ENCODE peak calls at places on chromosomes 13 and 19, in nine cellular contexts. N is psoas muscle; S is cardiac muscle cell; O is foreskin keratinocyte; G is ascending aorta; R is CD8-positive, alpha-beta T cell; H is IMR-90; M is heart right ventricle; F is thoracic aorta. D is an unnamed sample. For H3K4me1, the result is how much of the 10 kb centered on the place peaks cover.

GRCh38 chr13:77375554-77375953 is 48.7 kb upstream of the MYCBP2 start:
- DNase-seq in N (no peak), S (no peak), O (no peak), G (no peak), R (no peak), H (no peak), M (no peak), F (no peak), D (no peak)

GRCh38 chr13:67230243-67230773 is at the start of gene PCDH9:
- DNase-seq in N (peak), S (peak), O (peak), G (peak), R (peak), H (peak), M (peak), F (peak), D (peak)

GRCh38 chr19:33346665-33347064 is 26.8 kb upstream of the CEBPG start:
- DNase-seq in N (no peak), S (no peak), O (no peak), G (no peak), R (no peak), H (no peak), M (no peak), F (no peak), D (no peak)

GRCh38 chr13:111597041-111598017 is 276.9 kb downstream of the TEX29 start:
- DNase-seq in N (no peak), S (no peak), O (no peak), G (no peak), R (no peak), H (no peak), M (no peak), F (no peak), D (no peak)

GRCh38 chr19:55410168-55410567 is 2.6 kb upstream of the UBE2S start:
- DNase-seq in N (no peak), S (no peak), O (no peak), G (no peak), R (no peak), H (no peak), M (no peak), F (no peak), D (no peak)

GRCh38 chr19:17370026-17370587 is 7.0 kb downstream of the PLVAP start:
- DNase-seq in N (no peak), S (peak), O (no peak), G (no peak), R (no peak), H (peak), M (no peak), F (no peak), D (no peak)

GRCh38 chr13:32427852-32428580 is at the start of gene N4BP2L1:
- DNase-seq in N (peak), S (peak), O (no peak), G (peak), R (peak), H (no peak), M (peak), F (peak), D (peak)

GRCh38 chr19:3821156-3821555 is 35.0 kb upstream of the MATK start:
- DNase-seq in N (no peak), S (no peak), O (no peak), G (no peak), R (no peak), H (no peak), M (no peak), F (no peak), D (no peak)

GRCh38 chr19:4057913-4058695 is 8.6 kb downstream of the ZBTB7A start:
- DNase-seq in N (peak), S (peak), O (peak), G (peak), R (peak), H (peak), M (peak), F (peak), D (peak)

GRCh38 chr19:10921199-10921879 is 7.1 kb downstream of the YIPF2 start:
- DNase-seq in N (no peak), S (no peak), O (no peak), G (no peak), R (no peak), H (no peak), M (no peak), F (no peak), D (no peak)

GRCh38 chr19:24057144-24057543 is 29.8 kb upstream of the ZNF254 start:
- DNase-seq in N (no peak), S (no peak), O (no peak), G (no peak), R (no peak), H (no peak), M (no peak), F (no peak), D (no peak)

GRCh38 chr13:110444226-110444653 is 117.3 kb downstream of the RAB20 start:
- DNase-seq in N (no peak), S (peak), O (no peak), G (no peak), R (no peak), H (peak), M (no peak), F (no peak), D (no peak)

GRCh38 chr13:70520275-70520674 is 412.0 kb upstream of the KLHL1 start:
- DNase-seq in N (no peak), S (no peak), O (no peak), G (no peak), R (no peak), H (no peak), M (no peak), F (no peak), D (no peak)

GRCh38 chr19:14395710-14396338 is 14.6 kb downstream of the ADGRE5 start:
- DNase-seq in N (no peak), S (no peak), O (no peak), G (no peak), R (no peak), H (no peak), M (no peak), F (no peak), D (no peak)

GRCh38 chr19:17720487-17720839 is 1.2 kb downstream of the MAP1S start:
- DNase-seq in N (no peak), S (no peak), O (no peak), G (no peak), R (no peak), H (no peak), M (no peak), F (no peak), D (no peak)

GRCh38 chr13:75458696-75459422 is 23.1 kb downstream of the TBC1D4 start:
- DNase-seq in N (peak), S (no peak), O (peak), G (no peak), R (no peak), H (no peak), M (peak), F (no peak), D (no peak)

GRCh38 chr13:35475960-35476943 is at the start of gene MAB21L1:
- DNase-seq in N (peak), S (peak), O (peak), G (no peak), R (no peak), H (peak), M (no peak), F (no peak), D (no peak)

GRCh38 chr19:5103061-5103701 is 134.3 kb downstream of the KDM4B start:
- DNase-seq in N (peak), S (peak), O (peak), G (no peak), R (no peak), H (peak), M (peak), F (no peak), D (no peak)

GRCh38 chr13:94249512-94249911 is 230.0 kb downstream of the DCT start:
- DNase-seq in N (no peak), S (peak), O (peak), G (no peak), R (no peak), H (peak), M (no peak), F (no peak), D (no peak)

GRCh38 chr13:24261566-24261965 is 47.8 kb upstream of the C1QTNF9 start:
- DNase-seq in N (no peak), S (no peak), O (no peak), G (no peak), R (peak), H (no peak), M (no peak), F (no peak), D (no peak)

GRCh38 chr19:55090564-55090963 is 14.9 kb downstream of the EPS8L1 start:
- DNase-seq in N (peak), S (no peak), O (no peak), G (no peak), R (no peak), H (no peak), M (no peak), F (no peak), D (no peak)

GRCh38 chr13:112249644-112250610 is 126.2 kb upstream of the SPACA7 start:
- DNase-seq in N (no peak), S (no peak), O (no peak), G (no peak), R (no peak), H (no peak), M (no peak), F (no peak), D (no peak)

GRCh38 chr13:101473458-101473857 is 21.0 kb downstream of the ITGBL1 start:
- DNase-seq in N (no peak), S (peak), O (peak), G (no peak), R (no peak), H (peak), M (no peak), F (no peak), D (no peak)

GRCh38 chr19:47411101-47411500 is 8.2 kb downstream of the MEIS3 start:
- DNase-seq in N (no peak), S (no peak), O (no peak), G (no peak), R (no peak), H (peak), M (no peak), F (no peak), D (no peak)

GRCh38 chr13:24683833-24684599 is 3.8 kb downstream of the ATP12A start:
- DNase-seq in N (peak), S (peak), O (no peak), G (no peak), R (peak), H (peak), M (peak), F (no peak), D (peak)

GRCh38 chr19:44308011-44308410 is 3.2 kb upstream of the ZNF235 start:
- DNase-seq in N (no peak), S (peak), O (peak), G (no peak), R (no peak), H (no peak), M (no peak), F (no peak), D (no peak)

GRCh38 chr19:5914946-5915781 is 1.1 kb downstream of the CAPS start:
- DNase-seq in N (no peak), S (no peak), O (no peak), G (no peak), R (no peak), H (no peak), M (no peak), F (no peak), D (peak)

GRCh38 chr13:51865838-51866237 is 4.1 kb downstream of the CCDC70 start:
- DNase-seq in N (no peak), S (no peak), O (no peak), G (no peak), R (no peak), H (no peak), M (no peak), F (no peak), D (no peak)
- TF ChIP-seq CTCF in N (no peak), S (no peak), O (no peak), G (no peak), R (no peak), H (no peak), M (no peak), F (no peak), D (no peak)

DNA sequence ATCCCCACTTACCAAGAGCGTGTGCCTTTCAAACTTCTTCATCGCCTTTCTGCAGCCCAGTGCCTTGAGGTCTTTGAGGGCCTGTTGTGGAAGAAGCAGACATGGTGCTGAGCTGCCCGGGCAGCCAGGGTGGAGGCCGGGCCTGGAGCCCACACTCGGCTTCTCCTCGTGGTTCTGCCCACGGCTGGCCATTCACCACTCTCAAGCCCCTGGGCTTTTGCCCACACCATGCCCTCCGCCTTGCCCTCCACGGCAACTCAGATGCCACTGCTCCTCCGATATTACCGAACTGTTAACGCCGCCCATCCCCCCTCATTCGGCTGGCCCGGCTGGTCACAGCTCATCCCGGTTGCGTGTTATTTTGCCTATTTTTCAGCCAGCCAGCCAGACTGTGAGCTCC is 5.3 kb downstream of the IL4I1 start:
- DNase-seq in N (no peak), S (no peak), O (no peak), G (no peak), R (no peak), H (no peak), M (no peak), F (no peak), D (peak)
- H3K4me1 ChIP-seq in N (under half), S (under half), O (under half), G (under half), R (under half), H (under half), M (under half), F (under half), D (under half)

GRCh38 chr19:19514881-19515763 is at the start of gene TSSK6:
- DNase-seq in N (no peak), S (no peak), O (no peak), G (no peak), R (no peak), H (no peak), M (no peak), F (no peak), D (no peak)
- TF ChIP-seq CTCF in N (no peak), S (no peak), O (no peak), G (no peak), R (no peak), H (peak), M (peak), F (no peak), D (peak)

DNA sequence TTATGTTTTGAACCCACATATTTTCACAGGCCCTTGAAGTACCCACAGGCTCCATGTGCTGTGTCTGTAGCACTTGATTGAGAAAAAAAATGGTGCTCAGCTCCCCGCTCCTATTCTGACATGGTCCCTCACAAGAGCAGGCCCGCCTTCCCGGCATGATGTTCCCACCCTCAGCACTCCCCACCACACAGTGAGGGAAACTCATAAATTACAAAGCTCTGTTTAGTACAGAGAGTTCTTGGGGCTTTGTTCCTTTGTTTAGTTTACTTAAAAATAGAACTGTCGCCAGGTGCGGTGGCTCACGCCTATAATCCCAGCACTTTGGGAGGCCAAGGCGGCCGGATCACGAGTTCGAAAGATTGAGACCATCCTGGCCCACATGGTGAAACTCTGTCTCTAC is 25.9 kb upstream of the ABCC4 start:
- DNase-seq in N (no peak), S (no peak), O (no peak), G (no peak), R (no peak), H (no peak), M (no peak), F (no peak), D (no peak)
- H3K4me1 ChIP-seq in N (under half), S (under half), O (under half), G (under half), R (under half), H (under half), M (under half), F (under half), D (under half)

DNA sequence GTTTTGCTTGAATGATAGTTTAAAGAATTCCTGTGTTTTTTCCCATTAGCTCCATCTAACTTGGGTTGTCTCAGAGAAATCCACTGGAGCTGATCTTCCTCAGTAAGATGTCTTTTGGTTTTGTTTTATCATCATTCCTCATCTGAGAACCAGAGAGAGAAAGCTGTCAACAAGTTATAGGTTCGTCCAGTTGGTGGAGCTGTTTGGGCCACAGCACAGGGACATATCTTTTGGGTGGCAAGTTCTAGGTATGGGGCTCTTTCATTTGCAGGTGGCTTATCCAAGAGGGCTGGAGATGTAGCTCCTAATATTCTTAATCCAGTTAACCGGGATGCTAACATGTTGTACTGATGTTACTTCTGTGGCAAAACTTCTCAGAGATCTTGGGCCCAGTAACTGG is 174.2 kb downstream of the KCNRG start:
- DNase-seq in N (no peak), S (no peak), O (no peak), G (no peak), R (no peak), H (no peak), M (no peak), F (no peak), D (no peak)
- TF ChIP-seq CTCF in N (no peak), S (no peak), O (no peak), G (no peak), R (no peak), H (no peak), M (peak), F (no peak), D (no peak)

GRCh38 chr19:912181-913079 is 589 bp downstream of the R3HDM4 start:
- DNase-seq in N (no peak), S (peak), O (no peak), G (no peak), R (peak), H (no peak), M (no peak), F (no peak), D (no peak)

GRCh38 chr19:916645-917322 is 349 bp upstream of the KISS1R start:
- DNase-seq in N (no peak), S (no peak), O (no peak), G (no peak), R (no peak), H (no peak), M (no peak), F (no peak), D (peak)

GRCh38 chr19:911197-912033 is 1.6 kb downstream of the R3HDM4 start:
- DNase-seq in N (no peak), S (no peak), O (no peak), G (no peak), R (no peak), H (no peak), M (no peak), F (no peak), D (no peak)

GRCh38 chr19:917323-918151 is at the start of gene KISS1R:
- DNase-seq in N (no peak), S (no peak), O (no peak), G (no peak), R (peak), H (peak), M (no peak), F (no peak), D (peak)

DNA sequence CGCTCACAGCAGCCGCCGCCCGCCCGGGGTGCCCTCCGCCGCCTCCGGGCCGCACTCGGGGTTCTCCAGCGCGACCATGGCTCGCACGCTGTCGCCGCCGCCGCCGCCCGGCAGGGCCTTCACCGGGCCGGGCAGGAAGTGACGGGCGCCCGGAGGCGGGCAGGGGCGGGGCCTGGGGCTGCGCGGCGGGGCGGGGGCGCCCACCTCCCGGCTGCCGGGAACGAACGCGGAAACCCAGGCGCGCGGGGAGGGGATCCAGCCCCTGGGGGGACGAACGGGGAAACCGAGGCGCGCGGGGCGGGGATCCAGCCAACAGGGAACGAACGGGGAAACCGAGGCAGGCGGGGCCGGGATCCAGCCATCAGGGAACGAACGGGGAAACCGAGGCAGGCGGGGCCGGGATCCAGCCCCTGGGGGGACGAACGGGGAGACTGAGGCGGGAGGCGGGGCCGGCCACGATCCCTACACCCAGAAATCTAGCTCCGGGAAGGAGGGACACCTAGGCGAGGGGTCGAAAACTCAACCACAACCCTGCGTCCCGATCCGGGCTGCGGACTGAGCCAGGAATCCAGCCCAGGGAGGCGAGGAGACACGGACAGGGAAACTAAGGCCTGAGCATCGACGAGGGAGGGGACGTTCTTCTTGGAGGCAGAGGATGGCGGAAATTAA is at the start of gene R3HDM4:
- DNase-seq in N (peak), S (peak), O (no peak), G (no peak), R (peak), H (peak), M (peak), F (no peak), D (peak)
- H3K4me1 ChIP-seq in N (under half), S (under half), O (under half), G (under half), R (under half), H (under half), M (under half), F (under half), D (under half)

GRCh38 chr13:108178105-108178504 is 37.2 kb downstream of the LIG4 start:
- DNase-seq in N (no peak), S (no peak), O (no peak), G (no peak), R (no peak), H (no peak), M (no peak), F (no peak), D (no peak)

GRCh38 chr13:108182652-108183051 is 32.7 kb downstream of the LIG4 start:
- DNase-seq in N (no peak), S (no peak), O (no peak), G (no peak), R (no peak), H (no peak), M (no peak), F (no peak), D (no peak)

GRCh38 chr13:108176685-108177274 is 38.6 kb downstream of the LIG4 start:
- DNase-seq in N (no peak), S (peak), O (no peak), G (no peak), R (peak), H (peak), M (no peak), F (no peak), D (peak)
- TF ChIP-seq CTCF in N (peak), S (peak), O (peak), G (no peak), R (peak), H (peak), M (peak), F (no peak), D (peak)

GRCh38 chr19:35388277-35389054 is 17.6 kb downstream of the GPR42 start:
- DNase-seq in N (no peak), S (no peak), O (no peak), G (no peak), R (no peak), H (no peak), M (no peak), F (no peak), D (no peak)
- H3K4me1 ChIP-seq in N (under half), S (under half), O (under half), G (under half), R (under half), H (under half), M (under half), F (under half), D (under half)

GRCh38 chr13:29716493-29716892 is 121.0 kb upstream of the SLC7A1 start:
- DNase-seq in N (no peak), S (no peak), O (no peak), G (no peak), R (no peak), H (no peak), M (no peak), F (no peak), D (no peak)

GRCh38 chr13:29707876-29708543 is 112.5 kb upstream of the SLC7A1 start:
- DNase-seq in N (no peak), S (peak), O (peak), G (no peak), R (peak), H (peak), M (no peak), F (no peak), D (peak)

GRCh38 chr13:29718694-29719093 is 123.2 kb upstream of the SLC7A1 start:
- DNase-seq in N (no peak), S (no peak), O (no peak), G (no peak), R (no peak), H (no peak), M (no peak), F (no peak), D (no peak)

GRCh38 chr13:29713841-29714240 is 118.4 kb upstream of the SLC7A1 start:
- DNase-seq in N (no peak), S (no peak), O (peak), G (no peak), R (no peak), H (peak), M (no peak), F (no peak), D (no peak)
- TF ChIP-seq CTCF in N (peak), S (peak), O (peak), G (no peak), R (peak), H (peak), M (peak), F (peak), D (peak)